ENCODE peak calls at places on chromosome 3, in eight cellular contexts. S is fibroblast of pulmonary artery, Q is hepatocyte, T is GM06990, Y is sigmoid colon, I is spleen, E is cardiac fibroblast, O is LNCaP clone FGC. F is an unnamed sample.

GRCh38 chr3:144114767-144115166 is 143.1 kb downstream of the DIPK2A start:
- DNase-seq in Q (no peak), E (peak; percentile 8), Y (no peak), O (no peak), S (no peak), T (no peak), I (no peak), F (no peak)

GRCh38 chr3:97942801-97943546 is 29.3 kb downstream of the RIOX2 start:
- DNase-seq in Q (no peak), S (no peak), E (no peak), T (no peak), O (no peak), Y (no peak), I (no peak), F (no peak)

GRCh38 chr3:194273396-194274310 is 77.5 kb downstream of the CPN2 start:
- DNase-seq in I (peak; percentile 71), E (no peak), Q (no peak), S (no peak), Y (peak; percentile 69), O (no peak), T (no peak), F (no peak)

GRCh38 chr3:99627062-99627826 is 11.2 kb upstream of the COL8A1 start:
- DNase-seq in O (no peak), S (no peak), Q (no peak), T (no peak), E (peak; percentile 54), Y (no peak), I (no peak), F (peak; percentile 5)

GRCh38 chr3:165440380-165440779 is 244.2 kb upstream of the SLITRK3 start:
- DNase-seq in I (no peak), O (no peak), S (no peak), Q (no peak), Y (no peak), E (no peak), T (no peak), F (no peak)

GRCh38 chr3:58531555-58531954 is 5.4 kb downstream of the ACOX2 start:
- DNase-seq in E (no peak), S (no peak), O (no peak), T (no peak), Y (no peak), Q (no peak), I (no peak), F (no peak)

GRCh38 chr3:13669457-13669856 is 120.5 kb downstream of the FBLN2 start:
- DNase-seq in Y (no peak), S (no peak), I (no peak), T (no peak), Q (no peak), O (no peak), E (no peak), F (no peak)

GRCh38 chr3:57518276-57518914 is 25.7 kb downstream of the DNAH12 start:
- DNase-seq in Q (no peak), T (no peak), O (no peak), Y (no peak), I (no peak), E (peak; percentile 58), S (peak; percentile 68), F (no peak)

GRCh38 chr3:178719036-178719635 is 182.9 kb downstream of the KCNMB2 start:
- DNase-seq in Y (no peak), S (peak; percentile 24), I (no peak), O (no peak), E (peak; percentile 10), T (no peak), Q (no peak), F (no peak)

GRCh38 chr3:18442743-18443669 is 17.9 kb upstream of the SATB1 start:
- DNase-seq in Q (no peak), I (no peak), O (no peak), Y (no peak), S (no peak), E (no peak), T (no peak), F (peak; percentile 43)

GRCh38 chr3:144549161-144549560 is 577.5 kb downstream of the DIPK2A start:
- DNase-seq in Q (no peak), E (no peak), S (no peak), O (no peak), T (no peak), Y (no peak), I (no peak), F (no peak)

GRCh38 chr3:57892423-57892822 is 115.8 kb upstream of the FLNB start:
- DNase-seq in Q (no peak), S (peak; percentile 36), T (no peak), E (peak; percentile 48), O (no peak), Y (no peak), I (no peak), F (no peak)

GRCh38 chr3:194562986-194563385 is 70.2 kb downstream of the TMEM44 start:
- DNase-seq in S (no peak), O (no peak), Q (no peak), E (no peak), Y (no peak), I (no peak), T (no peak), F (no peak)

GRCh38 chr3:46929324-46929723 is 47.2 kb downstream of the CCDC12 start:
- DNase-seq in I (peak; percentile 74), T (no peak), Y (peak; percentile 54), E (no peak), S (no peak), Q (no peak), O (peak; percentile 51), F (no peak)

GRCh38 chr3:175383813-175384212 is 524.7 kb downstream of the NAALADL2 start:
- DNase-seq in O (no peak), S (no peak), Q (no peak), E (peak; percentile 16), T (no peak), Y (no peak), I (no peak), F (no peak)

GRCh38 chr3:29065211-29065785 is 215.6 kb upstream of the RBMS3 start:
- DNase-seq in E (peak; percentile 98), O (peak; percentile 2), Q (peak; percentile 87), I (no peak), T (no peak), S (peak; percentile 99), Y (peak; percentile 75), F (no peak)

GRCh38 chr3:59334585-59334984 is 284.8 kb upstream of the CFAP20DC start:
- DNase-seq in S (peak; percentile 20), T (no peak), O (no peak), Q (peak; percentile 30), Y (no peak), E (peak; percentile 45), I (no peak), F (no peak)

GRCh38 chr3:186669378-186670084 is 3.7 kb downstream of the HRG start:
- DNase-seq in O (no peak), Q (no peak), T (no peak), Y (no peak), S (peak; percentile 2), E (peak; percentile 18), I (no peak), F (peak; percentile 4)

DNA sequence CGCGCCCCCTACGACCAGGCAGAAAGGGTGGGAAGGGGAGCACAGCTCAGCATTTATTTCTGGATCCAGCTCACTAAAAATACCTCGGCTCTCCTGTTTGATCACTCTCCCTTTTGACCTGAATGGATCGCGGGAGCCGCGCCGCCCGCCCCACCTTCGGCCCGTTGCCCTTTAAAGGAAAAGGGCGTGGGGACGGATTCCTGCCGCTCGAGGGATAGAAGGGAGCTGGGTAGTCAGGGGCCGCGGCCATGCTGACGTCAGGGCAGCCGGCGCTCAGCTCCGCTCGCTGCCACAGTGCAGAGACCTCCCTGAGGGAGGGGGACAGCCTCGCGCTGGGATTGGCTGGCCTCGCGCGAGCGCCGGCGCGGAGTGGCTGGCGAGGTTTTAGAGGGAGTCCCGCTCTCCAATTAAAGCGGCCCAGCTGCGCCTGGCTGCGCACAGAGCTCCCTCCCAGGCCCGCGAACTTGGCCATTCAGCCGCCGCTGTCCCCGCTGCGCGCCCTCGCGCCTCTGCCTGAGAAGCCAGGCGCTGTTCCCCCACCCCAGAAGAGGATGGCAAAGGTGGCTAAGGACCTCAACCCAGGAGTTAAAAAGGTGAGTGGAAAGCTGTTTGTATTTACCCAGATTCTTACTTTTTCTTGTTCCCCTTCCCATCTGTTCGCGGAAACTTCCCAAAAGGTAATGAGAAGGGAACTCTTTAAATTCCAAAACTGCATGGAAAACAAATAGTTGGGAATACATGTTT is at the start of gene LMCD1:
- DNase-seq in Q (peak; percentile 97), T (peak; percentile 95), S (peak; percentile 97), E (peak; percentile 96), I (peak; percentile 94), O (peak; percentile 67), Y (peak; percentile 97), F (peak; percentile 80)
- TF ChIP-seq CTCF in Q (peak; percentile 10), T (no peak), S (peak; percentile 12), E (no peak), I (no peak), O (no peak), Y (no peak), F (no peak)

GRCh38 chr3:43009547-43009946 is 30.4 kb downstream of the GASK1A start:
- DNase-seq in Y (no peak), O (no peak), S (no peak), Q (no peak), T (no peak), I (no peak), E (no peak), F (no peak)
- TF ChIP-seq CTCF in Y (no peak), O (no peak), S (no peak), Q (no peak), T (no peak), I (no peak), E (no peak), F (no peak)

DNA sequence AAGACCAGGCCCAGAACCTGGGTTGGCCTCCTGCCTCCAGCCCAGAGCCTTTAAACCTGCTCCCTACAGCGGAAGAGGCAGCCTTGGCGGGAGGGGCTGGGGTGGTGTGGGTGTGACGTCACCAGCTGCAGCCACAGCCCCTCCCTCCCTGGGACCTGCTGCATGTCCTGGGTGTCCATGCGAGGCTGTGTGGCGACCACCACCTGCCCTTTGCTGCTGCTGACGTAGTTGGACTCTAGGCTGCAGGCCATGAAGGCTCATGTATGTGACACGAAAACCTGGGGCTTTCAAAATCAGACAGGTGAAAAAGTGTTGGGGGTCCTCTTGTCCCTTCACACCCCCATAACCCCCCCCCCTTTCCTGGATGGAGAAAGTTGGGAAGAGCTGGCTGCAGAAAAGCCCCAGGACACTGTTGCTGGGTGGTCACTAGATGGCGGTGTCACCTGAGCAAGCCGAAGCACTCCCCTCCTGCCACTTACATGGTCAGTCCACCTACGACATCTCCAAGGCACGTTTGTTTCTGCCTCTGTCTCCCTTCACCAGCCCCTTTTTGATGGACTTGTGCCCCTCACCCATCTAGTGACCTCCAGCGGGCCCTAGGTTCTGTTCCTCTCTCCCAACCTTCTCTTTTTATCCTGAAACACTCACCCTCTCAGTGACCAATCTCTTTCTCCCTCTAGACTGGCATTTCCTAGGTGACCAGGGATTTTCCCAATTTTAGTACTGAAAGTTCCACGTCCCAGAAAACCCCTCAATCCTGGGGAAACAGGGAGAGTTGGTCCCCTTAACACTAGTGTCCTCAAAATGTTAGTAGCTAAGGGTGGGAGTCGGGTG is 35.2 kb downstream of the SLC6A20 start:
- DNase-seq in E (peak; percentile 75), Y (peak; percentile 82), T (no peak), S (peak; percentile 78), Q (peak; percentile 83), O (peak; percentile 19), I (no peak), F (peak; percentile 60)
- TF ChIP-seq CTCF in E (peak; percentile 90), Y (peak; percentile 67), T (peak; percentile 88), S (peak; percentile 83), Q (peak; percentile 76), O (peak; percentile 86), I (peak; percentile 56), F (peak; percentile 77)

DNA sequence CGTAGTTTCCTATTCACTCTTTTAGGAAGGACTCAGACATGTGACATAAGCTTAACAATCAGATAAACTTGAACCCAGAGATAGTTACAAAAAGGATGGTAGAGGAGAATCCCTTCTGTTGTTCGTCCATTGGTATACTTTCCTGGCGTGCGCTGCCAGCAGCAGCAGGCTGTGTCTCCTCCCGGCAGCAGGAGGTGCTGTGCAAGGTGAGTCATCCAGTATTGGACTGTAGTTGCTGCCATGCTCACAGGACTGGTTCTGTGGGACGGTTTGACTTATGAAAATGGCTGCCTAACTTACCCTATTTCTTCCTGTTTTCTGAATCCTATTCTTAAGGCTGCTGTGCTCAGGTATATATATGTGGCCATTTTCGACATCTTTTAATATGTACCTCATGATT is 253.4 kb upstream of the LRRC3B start:
- DNase-seq in I (no peak), O (peak; percentile 6), Q (no peak), T (no peak), Y (no peak), E (no peak), S (no peak), F (no peak)
- TF ChIP-seq CTCF in I (no peak), O (peak; percentile 52), Q (no peak), T (no peak), Y (no peak), E (no peak), S (no peak), F (no peak)